ENCODE peak calls at places on chromosomes 6 and 20, in four cellular contexts. One of them, this sample, is unnamed.
A peak's percentile ranks its signal among the peaks of the same experiment; 100 is the strongest.

GRCh38 chr6:35728663-35729348 is 8.0 kb upstream of the ARMC12 start:
- DNase-seq in right cardiac atrium: peak; percentile 85
- DNase-seq in testis: peak; percentile 41
- DNase-seq in astrocyte: no peak
- DNase-seq in this sample: no peak

GRCh38 chr20:10078403-10078802 is 43.6 kb downstream of the ANKEF1 start:
- DNase-seq in right cardiac atrium: no peak
- DNase-seq in testis: no peak
- DNase-seq in astrocyte: no peak
- DNase-seq in this sample: no peak

GRCh38 chr6:145963216-145964068 is 716 bp downstream of the SHPRH start:
- DNase-seq in right cardiac atrium: peak; percentile 82
- DNase-seq in testis: peak; percentile 63
- DNase-seq in astrocyte: peak; percentile 41
- DNase-seq in this sample: no peak

GRCh38 chr6:18477301-18477941 is 90.3 kb downstream of the RNF144B start:
- DNase-seq in right cardiac atrium: no peak
- DNase-seq in testis: no peak
- DNase-seq in astrocyte: peak; percentile 39
- DNase-seq in this sample: no peak

GRCh38 chr6:42692151-42692911 is 30.1 kb downstream of the PRPH2 start:
- DNase-seq in right cardiac atrium: no peak
- DNase-seq in testis: no peak
- DNase-seq in astrocyte: peak; percentile 84
- DNase-seq in this sample: no peak

GRCh38 chr6:155122199-155122950 is 127.3 kb downstream of the TIAM2 start:
- DNase-seq in right cardiac atrium: no peak
- DNase-seq in testis: no peak
- DNase-seq in astrocyte: no peak
- DNase-seq in this sample: no peak

GRCh38 chr6:4129446-4129845 is 5.9 kb downstream of the ECI2 start:
- DNase-seq in right cardiac atrium: no peak
- DNase-seq in testis: no peak
- DNase-seq in astrocyte: no peak
- DNase-seq in this sample: no peak

GRCh38 chr20:15739056-15739455 is 834.2 kb downstream of the KIF16B start:
- DNase-seq in right cardiac atrium: no peak
- DNase-seq in testis: no peak
- DNase-seq in astrocyte: no peak
- DNase-seq in this sample: no peak

GRCh38 chr20:45011108-45011526 is 44.8 kb downstream of the STK4 start:
- DNase-seq in right cardiac atrium: peak; percentile 65
- DNase-seq in testis: peak; percentile 87
- DNase-seq in astrocyte: peak; percentile 81
- DNase-seq in this sample: peak; percentile 82

GRCh38 chr6:157519255-157520116 is 138.5 kb downstream of the ZDHHC14 start:
- DNase-seq in right cardiac atrium: no peak
- DNase-seq in testis: no peak
- DNase-seq in astrocyte: no peak
- DNase-seq in this sample: no peak

GRCh38 chr20:41306061-41306727 is 11.3 kb downstream of the ZHX3 start:
- DNase-seq in right cardiac atrium: no peak
- DNase-seq in testis: no peak
- DNase-seq in astrocyte: no peak
- DNase-seq in this sample: no peak

GRCh38 chr6:163214259-163214658 is 200.3 kb upstream of the QKI start:
- DNase-seq in right cardiac atrium: no peak
- DNase-seq in testis: no peak
- DNase-seq in astrocyte: no peak
- DNase-seq in this sample: no peak

GRCh38 chr20:53839423-53840176 is 230.8 kb downstream of the BCAS1 start:
- DNase-seq in right cardiac atrium: peak; percentile 54
- DNase-seq in testis: no peak
- DNase-seq in astrocyte: no peak
- DNase-seq in this sample: no peak

GRCh38 chr6:26659042-26659359 is 545 bp downstream of the ZNF322 start:
- DNase-seq in right cardiac atrium: no peak
- DNase-seq in testis: no peak
- DNase-seq in astrocyte: no peak
- DNase-seq in this sample: no peak

GRCh38 chr20:59678286-59678685 is 73.9 kb downstream of the PHACTR3 start:
- DNase-seq in right cardiac atrium: no peak
- DNase-seq in testis: no peak
- DNase-seq in astrocyte: no peak
- DNase-seq in this sample: no peak

GRCh38 chr20:59677586-59677985 is 73.2 kb downstream of the PHACTR3 start:
- DNase-seq in right cardiac atrium: no peak
- DNase-seq in testis: no peak
- DNase-seq in astrocyte: no peak
- DNase-seq in this sample: no peak

GRCh38 chr20:59680148-59680650 is 75.9 kb downstream of the PHACTR3 start:
- DNase-seq in right cardiac atrium: no peak
- DNase-seq in testis: no peak
- DNase-seq in astrocyte: no peak
- DNase-seq in this sample: no peak

GRCh38 chr20:59680852-59681251 is 76.5 kb downstream of the PHACTR3 start:
- DNase-seq in right cardiac atrium: no peak
- DNase-seq in testis: no peak
- DNase-seq in astrocyte: no peak
- DNase-seq in this sample: no peak

GRCh38 chr20:59678951-59679350 is 74.6 kb downstream of the PHACTR3 start:
- DNase-seq in right cardiac atrium: no peak
- DNase-seq in testis: no peak
- DNase-seq in astrocyte: no peak
- DNase-seq in this sample: no peak
- H3K27me3 ChIP-seq in right cardiac atrium: no peaks in the 10 kb centered on the region
- H3K27me3 ChIP-seq in testis: no peaks in the 10 kb centered on the region
- H3K27me3 ChIP-seq in astrocyte: no peaks in the 10 kb centered on the region
- H3K27me3 ChIP-seq in this sample: no peaks in the 10 kb centered on the region

DNA sequence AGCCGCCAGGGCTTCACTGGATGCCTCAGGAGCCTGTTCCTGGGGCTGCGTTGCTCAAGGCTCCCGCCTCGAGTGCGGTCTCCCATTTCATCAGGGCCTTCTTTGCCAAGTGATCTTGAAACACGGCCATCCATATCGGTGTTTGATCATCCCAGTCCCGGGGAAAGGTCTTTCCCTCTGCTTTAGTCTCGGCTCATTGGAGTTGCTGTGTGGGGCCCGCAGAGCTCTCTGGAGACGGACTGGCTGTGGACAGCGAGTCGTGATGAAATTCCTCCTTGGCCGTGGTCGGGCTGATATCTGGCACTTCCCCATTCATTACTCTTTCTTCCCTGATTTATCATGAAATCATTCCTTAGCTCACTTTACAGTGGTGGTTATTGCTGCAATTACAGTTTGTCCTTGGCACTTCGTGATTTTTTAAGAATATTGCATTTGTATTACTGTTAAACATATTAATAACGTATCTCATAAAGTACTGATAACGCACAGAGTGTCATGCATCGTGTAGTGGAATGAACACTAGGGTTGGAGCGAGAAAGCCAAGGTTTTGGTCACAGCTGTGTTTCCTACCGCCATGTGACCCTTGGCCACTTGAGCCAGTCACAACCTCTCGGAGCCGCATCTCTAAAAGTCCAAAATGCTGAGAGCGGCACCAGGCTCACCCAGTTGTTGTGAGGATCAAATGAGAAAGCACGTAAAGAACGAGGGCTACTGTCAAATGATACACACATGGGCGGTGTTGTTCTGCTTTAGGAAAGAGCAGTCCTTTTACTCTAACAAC is 71.8 kb downstream of the MTHFD1L start:
- DNase-seq in right cardiac atrium: peak; percentile 90
- DNase-seq in testis: no peak
- DNase-seq in astrocyte: no peak
- DNase-seq in this sample: no peak
- H3K4me3 ChIP-seq in right cardiac atrium: no peak overlapping the region
- H3K4me3 ChIP-seq in testis: no peak overlapping the region
- H3K4me3 ChIP-seq in astrocyte: no peak overlapping the region
- H3K4me3 ChIP-seq in this sample: no peak overlapping the region

GRCh38 chr20:43516251-43516824 is 8.8 kb downstream of the L3MBTL1 start:
- DNase-seq in right cardiac atrium: no peak
- DNase-seq in testis: no peak
- DNase-seq in astrocyte: no peak
- DNase-seq in this sample: no peak
- H3K27me3 ChIP-seq in right cardiac atrium: no peaks in the 10 kb centered on the region
- H3K27me3 ChIP-seq in testis: no peaks in the 10 kb centered on the region
- H3K27me3 ChIP-seq in astrocyte: no peaks in the 10 kb centered on the region
- H3K27me3 ChIP-seq in this sample: no peaks in the 10 kb centered on the region

DNA sequence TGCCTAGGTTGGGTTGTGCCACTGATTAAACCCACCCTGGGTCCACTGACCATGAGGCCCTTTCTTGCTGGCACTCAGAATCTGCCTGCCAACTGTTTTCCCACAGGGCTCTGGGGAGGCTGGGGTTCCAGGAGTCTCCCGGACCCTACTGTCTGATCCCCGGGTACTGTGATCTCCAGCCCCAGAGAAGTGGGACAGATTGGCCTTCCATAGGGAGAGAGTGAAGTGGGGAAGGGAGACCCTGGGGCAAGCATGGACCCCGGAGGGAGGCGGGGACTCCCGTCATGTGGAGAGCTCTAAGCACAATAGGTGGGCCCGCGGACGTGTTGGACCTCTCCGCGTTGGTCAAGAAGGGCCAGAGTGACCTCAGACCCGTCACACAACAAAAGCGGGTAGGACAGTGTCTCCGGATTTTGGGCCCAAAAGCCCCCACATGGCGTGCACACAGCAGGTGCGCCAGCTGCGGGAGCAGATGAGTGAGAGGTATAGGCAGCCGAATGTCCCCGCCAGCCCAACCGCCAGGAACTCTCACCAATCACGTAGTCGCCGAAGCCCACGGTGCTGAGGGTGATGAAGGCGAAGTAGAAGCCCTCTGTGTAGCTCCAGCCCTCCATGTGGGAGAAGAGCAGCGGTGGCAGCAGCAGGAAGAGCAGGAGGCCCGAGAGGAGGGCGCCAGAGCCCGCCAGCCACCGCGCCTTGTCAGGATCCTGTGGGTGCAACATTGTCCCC is 10.6 kb downstream of the KCNK17 start:
- DNase-seq in right cardiac atrium: peak; percentile 46
- DNase-seq in testis: no peak
- DNase-seq in astrocyte: no peak
- DNase-seq in this sample: no peak
- H3K4me3 ChIP-seq in right cardiac atrium: no peak overlapping the region
- H3K4me3 ChIP-seq in testis: no peak overlapping the region
- H3K4me3 ChIP-seq in astrocyte: no peak overlapping the region
- H3K4me3 ChIP-seq in this sample: no peak overlapping the region

DNA sequence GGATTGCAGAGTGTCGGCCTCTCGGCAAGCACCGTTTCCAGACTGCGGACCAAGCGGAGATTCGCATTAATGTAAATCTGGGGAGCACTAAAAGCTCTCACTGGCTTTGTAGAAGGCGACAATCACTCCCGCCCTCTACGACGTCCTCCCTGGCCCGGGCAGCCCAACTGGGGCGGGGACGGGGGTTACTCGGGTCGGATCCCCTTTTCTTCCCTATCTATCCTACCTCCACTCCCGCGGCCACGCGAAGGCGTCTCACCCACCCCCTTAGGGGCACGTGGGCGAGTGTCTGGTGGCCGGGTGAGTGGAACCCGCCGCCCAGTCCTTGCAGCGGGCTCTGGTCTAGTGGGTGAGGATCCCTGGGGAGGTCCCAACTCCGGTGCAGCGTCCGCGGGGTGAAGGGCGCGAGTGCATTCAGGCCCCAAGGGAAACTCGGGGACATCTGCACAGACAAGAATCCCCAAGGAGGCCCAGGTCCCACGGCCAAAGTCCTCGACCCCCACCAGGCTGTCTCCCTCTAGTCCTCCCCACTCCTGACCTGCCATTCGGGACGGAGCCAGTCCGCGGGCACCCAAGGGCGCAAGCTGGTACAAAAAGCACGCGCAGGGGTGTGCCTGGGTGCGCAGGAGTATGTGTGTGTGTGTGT is 42.4 kb upstream of the OSTM1 start:
- DNase-seq in right cardiac atrium: no peak
- DNase-seq in testis: no peak
- DNase-seq in astrocyte: no peak
- DNase-seq in this sample: peak; percentile 66
- H3K27me3 ChIP-seq in right cardiac atrium: no peaks in the 10 kb centered on the region
- H3K27me3 ChIP-seq in testis: no peaks in the 10 kb centered on the region
- H3K27me3 ChIP-seq in astrocyte: peaks cover 72% of the 10 kb centered on the region
- H3K27me3 ChIP-seq in this sample: peaks cover 100% of the 10 kb centered on the region

DNA sequence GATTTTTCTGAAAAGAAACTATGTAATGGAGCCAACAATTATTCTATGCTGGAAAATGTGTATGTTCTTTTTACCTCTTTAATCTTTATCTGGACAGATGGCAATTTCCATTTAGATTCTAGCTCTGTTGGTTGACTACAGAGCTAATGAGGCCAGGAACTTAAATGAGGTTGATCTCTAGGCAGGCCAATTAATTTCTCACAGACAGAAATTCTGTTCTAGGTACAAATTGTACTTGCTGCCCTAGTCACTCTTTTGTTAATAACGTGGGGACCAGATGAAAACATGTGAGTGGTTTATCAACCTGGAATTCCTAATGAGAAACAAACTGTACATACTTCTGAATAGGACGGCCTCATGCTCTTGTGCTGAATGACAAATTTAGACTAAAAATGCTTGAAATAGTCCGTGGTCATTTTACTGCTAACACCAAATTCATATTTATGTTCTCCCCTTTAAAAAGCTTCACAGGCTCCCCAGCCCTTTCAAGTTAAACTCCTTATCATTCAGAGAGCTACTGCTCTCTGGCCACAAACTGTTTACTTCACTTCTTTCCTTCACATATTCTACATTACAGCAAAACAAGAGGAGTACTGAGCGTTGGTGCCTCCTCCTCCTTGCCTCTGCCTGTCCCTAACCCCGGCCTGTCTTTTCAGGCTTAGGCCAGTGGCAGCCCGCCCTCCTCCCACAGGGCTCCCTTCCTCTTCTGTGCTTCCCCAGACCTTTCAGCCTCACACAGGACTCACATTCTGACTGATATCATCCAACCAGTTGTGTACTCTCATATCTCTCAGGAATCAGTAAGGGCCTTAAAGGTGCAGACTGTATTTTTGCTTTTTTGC is 41.4 kb downstream of the DTNBP1 start:
- DNase-seq in right cardiac atrium: peak; percentile 81
- DNase-seq in testis: peak; percentile 63
- DNase-seq in astrocyte: no peak
- DNase-seq in this sample: peak; percentile 78
- H3K4me3 ChIP-seq in right cardiac atrium: no peak overlapping the region
- H3K4me3 ChIP-seq in testis: no peak overlapping the region
- H3K4me3 ChIP-seq in astrocyte: no peak overlapping the region
- H3K4me3 ChIP-seq in this sample: no peak overlapping the region

GRCh38 chr20:36277546-36277945 is 28.6 kb upstream of the DLGAP4 start:
- DNase-seq in right cardiac atrium: no peak
- DNase-seq in testis: no peak
- DNase-seq in astrocyte: no peak
- DNase-seq in this sample: no peak
- H3K27me3 ChIP-seq in right cardiac atrium: no peaks in the 10 kb centered on the region
- H3K27me3 ChIP-seq in testis: no peaks in the 10 kb centered on the region
- H3K27me3 ChIP-seq in astrocyte: peaks cover 25% of the 10 kb centered on the region
- H3K27me3 ChIP-seq in this sample: no peaks in the 10 kb centered on the region

GRCh38 chr6:150639823-150640331 is 40.2 kb downstream of the PLEKHG1 start:
- DNase-seq in right cardiac atrium: no peak
- DNase-seq in testis: no peak
- DNase-seq in astrocyte: no peak
- DNase-seq in this sample: no peak
- H3K4me3 ChIP-seq in right cardiac atrium: no peak overlapping the region
- H3K4me3 ChIP-seq in testis: no peak overlapping the region
- H3K4me3 ChIP-seq in astrocyte: no peak overlapping the region
- H3K4me3 ChIP-seq in this sample: no peak overlapping the region

This sample was measured in endodermal cell.